ENCODE peak calls at places on chromosomes 6 and 20, in ten cellular contexts. R is breast epithelium, B is vagina, S is endothelial cell of umbilical vein, H is GM12892, J is GM23338, Q is HCT116, X is SK-N-SH, I is Panc1, K is stomach. E is an unnamed sample.

GRCh38 chr6:44058617-44059358 is 68.5 kb downstream of the MRPL14 start:
- DNase-seq in R (peak; percentile 95), B (peak; percentile 97), S (peak; percentile 95), H (peak; percentile 69), J (no peak), Q (peak; percentile 88), X (peak; percentile 81), I (peak; percentile 85), K (peak; percentile 74), E (no peak)

GRCh38 chr6:37620519-37620918 is 77.2 kb downstream of the MDGA1 start:
- DNase-seq in R (no peak), B (no peak), S (no peak), H (no peak), J (no peak), Q (no peak), X (no peak), I (no peak), K (no peak), E (no peak)

GRCh38 chr6:63502165-63502564 is 70.1 kb upstream of the LOC128125822 start:
- DNase-seq in R (no peak), B (no peak), S (no peak), H (no peak), J (no peak), Q (no peak), X (no peak), I (no peak), K (no peak), E (no peak)

GRCh38 chr20:58432190-58432954 is 43.3 kb downstream of the VAPB start:
- DNase-seq in R (no peak), B (no peak), S (no peak), H (no peak), J (no peak), Q (no peak), X (no peak), I (no peak), K (no peak), E (no peak)

GRCh38 chr20:57693002-57693582 is 16.7 kb downstream of the PMEPA1 start:
- DNase-seq in R (peak; percentile 91), B (no peak), S (no peak), H (no peak), J (peak; percentile 68), Q (peak; percentile 62), X (no peak), I (no peak), K (peak; percentile 66), E (no peak)

GRCh38 chr6:130997061-130997753 is 65.8 kb downstream of the EPB41L2 start:
- DNase-seq in R (no peak), B (no peak), S (peak; percentile 74), H (no peak), J (no peak), Q (no peak), X (no peak), I (no peak), K (no peak), E (no peak)

GRCh38 chr6:31689249-31690110 is 8.6 kb upstream of the LY6G5C start:
- DNase-seq in R (no peak), B (no peak), S (no peak), H (no peak), J (peak; percentile 72), Q (no peak), X (peak; percentile 43), I (no peak), K (no peak), E (no peak)

GRCh38 chr6:17589402-17590116 is 10.5 kb upstream of the FAM8A1 start:
- DNase-seq in R (no peak), B (no peak), S (peak; percentile 9), H (no peak), J (peak; percentile 50), Q (peak; percentile 91), X (no peak), I (no peak), K (no peak), E (no peak)

GRCh38 chr20:57223648-57224489 is 42.6 kb downstream of the BMP7 start:
- DNase-seq in R (no peak), B (no peak), S (no peak), H (no peak), J (no peak), Q (no peak), X (no peak), I (no peak), K (no peak), E (no peak)

GRCh38 chr6:14550817-14551216 is 433.2 kb downstream of the CD83 start:
- DNase-seq in R (no peak), B (no peak), S (no peak), H (no peak), J (no peak), Q (no peak), X (no peak), I (no peak), K (no peak), E (no peak)

GRCh38 chr6:152151930-152152329 is 344.4 kb downstream of the ESR1 start:
- DNase-seq in R (no peak), B (no peak), S (no peak), H (no peak), J (no peak), Q (no peak), X (peak; percentile 55), I (no peak), K (no peak), E (no peak)

DNA sequence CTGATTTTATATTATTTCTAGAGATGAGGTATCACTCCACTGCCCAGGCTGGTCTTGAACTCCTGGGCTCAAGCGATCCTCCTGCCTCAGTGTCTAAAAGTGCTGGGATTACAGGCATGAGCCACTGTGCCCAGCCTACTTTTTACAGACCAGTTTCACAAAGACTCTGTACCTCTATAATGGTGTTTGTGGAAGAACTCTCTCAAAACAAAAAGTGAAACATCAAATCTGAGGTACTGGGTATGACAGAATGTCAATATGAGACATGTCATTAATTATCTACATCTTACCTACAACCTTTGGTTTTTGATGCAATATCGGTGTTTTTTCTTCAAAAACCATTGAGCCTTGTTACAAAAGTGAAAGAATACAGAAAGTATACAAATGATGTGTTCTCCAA is 49.4 kb upstream of the MCM9 start:
- DNase-seq in R (no peak), B (no peak), S (no peak), H (no peak), J (no peak), Q (no peak), X (no peak), I (no peak), K (no peak), E (no peak)
- TF ChIP-seq POLR2AphosphoS5 in R (no peak), B (no peak), S (no peak), H (no peak), J (no peak), Q (no peak), X (no peak), I (no peak), K (no peak), E (no peak)

GRCh38 chr6:137777299-137778075 is 89.6 kb upstream of the TNFAIP3 start:
- DNase-seq in R (no peak), B (no peak), S (peak; percentile 45), H (no peak), J (no peak), Q (no peak), X (no peak), I (no peak), K (no peak), E (no peak)

GRCh38 chr6:137776786-137777185 is 90.3 kb upstream of the TNFAIP3 start:
- DNase-seq in R (no peak), B (no peak), S (peak; percentile 55), H (no peak), J (no peak), Q (no peak), X (no peak), I (no peak), K (no peak), E (no peak)

GRCh38 chr6:137776256-137776655 is 90.8 kb upstream of the TNFAIP3 start:
- DNase-seq in R (no peak), B (no peak), S (no peak), H (no peak), J (no peak), Q (no peak), X (no peak), I (no peak), K (no peak), E (no peak)

GRCh38 chr6:137775192-137775591 is 91.9 kb upstream of the TNFAIP3 start:
- DNase-seq in R (no peak), B (no peak), S (no peak), H (no peak), J (no peak), Q (no peak), X (no peak), I (no peak), K (no peak), E (no peak)

DNA sequence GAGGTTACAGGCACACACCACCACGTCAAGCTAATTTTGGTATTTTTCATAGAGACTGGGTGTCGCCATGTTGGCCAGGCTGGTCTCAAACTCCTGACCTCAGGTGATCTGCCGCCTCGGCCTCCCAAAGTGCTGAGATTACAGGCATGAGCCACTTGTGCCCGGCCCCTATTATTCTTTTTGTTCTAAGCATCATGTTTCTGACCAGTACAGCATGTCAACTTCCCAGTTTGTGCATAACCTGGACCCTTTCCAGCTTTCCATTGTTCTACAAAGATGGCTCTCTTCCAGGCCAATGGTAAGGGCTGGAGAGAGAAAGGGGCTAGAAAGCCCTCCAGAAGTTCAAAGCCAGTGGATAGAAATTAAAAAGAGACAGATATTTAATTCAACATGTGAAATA is 91.3 kb upstream of the TNFAIP3 start:
- DNase-seq in R (no peak), B (no peak), S (peak; percentile 94), H (no peak), J (no peak), Q (no peak), X (no peak), I (no peak), K (no peak), E (no peak)
- TF ChIP-seq POLR2AphosphoS5 in R (no peak), B (no peak), S (peak; percentile 27), H (no peak), J (no peak), Q (no peak), X (no peak), I (no peak), K (no peak), E (no peak)

GRCh38 chr6:108742041-108742440 is 106.2 kb upstream of the ARMC2 start:
- DNase-seq in R (no peak), B (no peak), S (no peak), H (no peak), J (no peak), Q (no peak), X (no peak), I (no peak), K (no peak), E (no peak)
- TF ChIP-seq POLR2AphosphoS5 in R (no peak), B (no peak), S (no peak), H (no peak), J (no peak), Q (no peak), X (no peak), I (no peak), K (peak; percentile 21), E (no peak)

DNA sequence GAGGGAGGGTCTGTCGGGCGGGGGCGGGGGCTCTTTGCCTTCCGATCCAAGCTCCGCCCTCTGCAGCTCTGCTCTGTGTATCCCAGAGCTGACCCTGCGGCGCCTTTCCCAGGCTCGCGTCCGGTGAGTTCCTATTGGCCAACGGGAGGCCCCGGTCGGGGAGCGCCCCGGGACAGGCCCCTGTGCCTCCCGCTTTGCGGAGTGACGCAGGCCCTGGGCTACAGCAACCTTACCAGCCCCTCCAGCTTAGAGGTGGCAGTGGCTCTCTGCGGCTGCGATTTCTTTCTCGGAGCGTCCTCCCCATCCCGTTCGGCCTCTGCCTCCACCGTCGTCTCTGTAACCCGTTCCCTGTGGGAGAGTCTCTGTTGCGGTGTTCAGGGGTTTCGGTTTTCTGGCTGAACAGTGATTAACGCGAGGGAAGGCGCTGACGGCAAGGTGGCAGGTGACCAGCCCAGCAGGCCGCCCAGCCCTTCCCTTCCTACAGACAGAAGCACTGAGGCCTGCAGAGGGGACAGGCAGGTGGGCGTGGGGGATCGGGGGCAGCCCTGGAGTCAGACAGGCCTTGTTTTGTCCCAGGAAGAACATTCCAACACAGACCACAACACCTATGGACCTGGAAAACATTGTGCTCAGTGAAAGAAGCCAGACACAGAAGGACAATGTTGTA is 18.1 kb upstream of the CEBPB start:
- DNase-seq in R (peak; percentile 61), B (peak; percentile 87), S (peak; percentile 75), H (no peak), J (peak; percentile 97), Q (no peak), X (no peak), I (no peak), K (peak; percentile 88), E (no peak)
- TF ChIP-seq POLR2AphosphoS5 in R (peak; percentile 13), B (peak; percentile 34), S (peak; percentile 34), H (no peak), J (peak; percentile 82), Q (peak; percentile 78), X (no peak), I (peak; percentile 64), K (peak; percentile 76), E (no peak)

E was measured in GM12878.